ENCODE peak calls at places on chromosome 20, in four cellular contexts. One of them, this sample, is unnamed.

GRCh38 chr20:3744806-3745685 is 12.6 kb downstream of the HSPA12B start:
- DNase-seq in IMR-90: no peak
- DNase-seq in H9: peak; percentile 98
- DNase-seq in H1: peak; percentile 95
- DNase-seq in this sample: peak; percentile 68

GRCh38 chr20:51985013-51985415 is 182.7 kb upstream of the SALL4 start:
- DNase-seq in IMR-90: peak; percentile 96
- DNase-seq in H9: no peak
- DNase-seq in H1: no peak
- DNase-seq in this sample: no peak

GRCh38 chr20:50233325-50234212 is 42.9 kb downstream of the CEBPB start:
- DNase-seq in IMR-90: no peak
- DNase-seq in H9: no peak
- DNase-seq in H1: no peak
- DNase-seq in this sample: no peak

GRCh38 chr20:52744441-52744840 is 227.7 kb upstream of the TSHZ2 start:
- DNase-seq in IMR-90: no peak
- DNase-seq in H9: no peak
- DNase-seq in H1: no peak
- DNase-seq in this sample: no peak

GRCh38 chr20:46221271-46221670 is 87.0 kb downstream of the CDH22 start:
- DNase-seq in IMR-90: no peak
- DNase-seq in H9: no peak
- DNase-seq in H1: no peak
- DNase-seq in this sample: no peak

GRCh38 chr20:25000268-25000801 is 7.8 kb upstream of the APMAP start:
- DNase-seq in IMR-90: peak; percentile 44
- DNase-seq in H9: peak; percentile 8
- DNase-seq in H1: no peak
- DNase-seq in this sample: no peak

GRCh38 chr20:61933481-61933950 is 132.2 kb downstream of the TAF4 start:
- DNase-seq in IMR-90: no peak
- DNase-seq in H9: no peak
- DNase-seq in H1: no peak
- DNase-seq in this sample: no peak

GRCh38 chr20:18362916-18363315 is 74.6 kb downstream of the ZNF133 start:
- DNase-seq in IMR-90: no peak
- DNase-seq in H9: no peak
- DNase-seq in H1: no peak
- DNase-seq in this sample: no peak

GRCh38 chr20:3250091-3250504 is 11.1 kb upstream of the SLC4A11 start:
- DNase-seq in IMR-90: no peak
- DNase-seq in H9: peak; percentile 90
- DNase-seq in H1: no peak
- DNase-seq in this sample: peak; percentile 21

GRCh38 chr20:10861619-10862018 is 187.8 kb upstream of the JAG1 start:
- DNase-seq in IMR-90: no peak
- DNase-seq in H9: no peak
- DNase-seq in H1: no peak
- DNase-seq in this sample: no peak

GRCh38 chr20:51759769-51760510 is 8.2 kb downstream of the ATP9A start:
- DNase-seq in IMR-90: no peak
- DNase-seq in H9: no peak
- DNase-seq in H1: no peak
- DNase-seq in this sample: no peak

GRCh38 chr20:14497004-14497403 is 159.6 kb upstream of the FLRT3 start:
- DNase-seq in IMR-90: no peak
- DNase-seq in H9: no peak
- DNase-seq in H1: no peak
- DNase-seq in this sample: no peak

GRCh38 chr20:4667371-4667773 is 54.3 kb upstream of the PRND start:
- DNase-seq in IMR-90: no peak
- DNase-seq in H9: no peak
- DNase-seq in H1: no peak
- DNase-seq in this sample: no peak

GRCh38 chr20:21182832-21183563 is 57.1 kb downstream of the KIZ start:
- DNase-seq in IMR-90: peak; percentile 88
- DNase-seq in H9: no peak
- DNase-seq in H1: no peak
- DNase-seq in this sample: no peak

GRCh38 chr20:21517566-21518277 is 3.9 kb upstream of the NKX2-2 start:
- DNase-seq in IMR-90: no peak
- DNase-seq in H9: peak; percentile 49
- DNase-seq in H1: no peak
- DNase-seq in this sample: no peak

GRCh38 chr20:1209447-1210387 is 6.5 kb downstream of the C20orf202 start:
- DNase-seq in IMR-90: peak; percentile 28
- DNase-seq in H9: no peak
- DNase-seq in H1: no peak
- DNase-seq in this sample: no peak

GRCh38 chr20:642398-643174 is 10.4 kb downstream of the SRXN1 start:
- DNase-seq in IMR-90: no peak
- DNase-seq in H9: peak; percentile 82
- DNase-seq in H1: no peak
- DNase-seq in this sample: no peak

GRCh38 chr20:62840244-62841197 is 21.1 kb downstream of the TCFL5 start:
- DNase-seq in IMR-90: no peak
- DNase-seq in H9: peak; percentile 26
- DNase-seq in H1: no peak
- DNase-seq in this sample: no peak

GRCh38 chr20:61042501-61043385 is 209.3 kb upstream of the CDH4 start:
- DNase-seq in IMR-90: peak; percentile 18
- DNase-seq in H9: no peak
- DNase-seq in H1: no peak
- DNase-seq in this sample: no peak

GRCh38 chr20:24612799-24613775 is 143.7 kb downstream of the SYNDIG1 start:
- DNase-seq in IMR-90: peak; percentile 8
- DNase-seq in H9: no peak
- DNase-seq in H1: no peak
- DNase-seq in this sample: no peak

GRCh38 chr20:17525650-17526049 is 5.5 kb downstream of the BFSP1 start:
- DNase-seq in IMR-90: no peak
- DNase-seq in H9: peak; percentile 74
- DNase-seq in H1: no peak
- DNase-seq in this sample: no peak

GRCh38 chr20:40959325-40960092 is 69.1 kb upstream of the TOP1 start:
- DNase-seq in IMR-90: no peak
- DNase-seq in H9: peak; percentile 8
- DNase-seq in H1: no peak
- DNase-seq in this sample: no peak

GRCh38 chr20:755931-756330 is 12.4 kb downstream of the SLC52A3 start:
- DNase-seq in IMR-90: no peak
- DNase-seq in H9: no peak
- DNase-seq in H1: no peak
- DNase-seq in this sample: no peak

GRCh38 chr20:45309075-45309474 is 976 bp upstream of the MATN4 start:
- DNase-seq in IMR-90: no peak
- DNase-seq in H9: peak; percentile 10
- DNase-seq in H1: no peak
- DNase-seq in this sample: no peak

GRCh38 chr20:49395183-49395582 is 87.3 kb downstream of the KCNB1 start:
- DNase-seq in IMR-90: no peak
- DNase-seq in H9: no peak
- DNase-seq in H1: no peak
- DNase-seq in this sample: no peak

GRCh38 chr20:18427214-18427613 is 39.6 kb downstream of the DZANK1 start:
- DNase-seq in IMR-90: no peak
- DNase-seq in H9: no peak
- DNase-seq in H1: no peak
- DNase-seq in this sample: no peak

GRCh38 chr20:10524034-10524476 is 89.0 kb downstream of the SLX4IP start:
- DNase-seq in IMR-90: peak; percentile 41
- DNase-seq in H9: peak; percentile 82
- DNase-seq in H1: no peak
- DNase-seq in this sample: no peak

GRCh38 chr20:18046535-18046934 is 11.2 kb downstream of the OVOL2 start:
- DNase-seq in IMR-90: no peak
- DNase-seq in H9: no peak
- DNase-seq in H1: no peak
- DNase-seq in this sample: no peak

GRCh38 chr20:61758556-61759200 is 307.0 kb downstream of the TAF4 start:
- DNase-seq in IMR-90: no peak
- DNase-seq in H9: no peak
- DNase-seq in H1: no peak
- DNase-seq in this sample: no peak

GRCh38 chr20:37335642-37336368 is 10.1 kb upstream of the SRC start:
- DNase-seq in IMR-90: peak; percentile 34
- DNase-seq in H9: no peak
- DNase-seq in H1: no peak
- DNase-seq in this sample: no peak

GRCh38 chr20:50283922-50284810 is 93.5 kb downstream of the CEBPB start:
- DNase-seq in IMR-90: peak; percentile 66
- DNase-seq in H9: no peak
- DNase-seq in H1: no peak
- DNase-seq in this sample: no peak

GRCh38 chr20:62020935-62021701 is 44.6 kb downstream of the TAF4 start:
- DNase-seq in IMR-90: peak; percentile 54
- DNase-seq in H9: no peak
- DNase-seq in H1: no peak
- DNase-seq in this sample: no peak

GRCh38 chr20:10672579-10673127 is 1.1 kb downstream of the JAG1 start:
- DNase-seq in IMR-90: peak; percentile 67
- DNase-seq in H9: no peak
- DNase-seq in H1: no peak
- DNase-seq in this sample: no peak

GRCh38 chr20:25250508-25250907 is 2.6 kb downstream of the PYGB start:
- DNase-seq in IMR-90: peak; percentile 18
- DNase-seq in H9: no peak
- DNase-seq in H1: no peak
- DNase-seq in this sample: no peak

GRCh38 chr20:30487947-30488926 is 769.2 kb upstream of the DEFB115 start:
- DNase-seq in IMR-90: no peak
- DNase-seq in H9: no peak
- DNase-seq in H1: no peak
- DNase-seq in this sample: no peak

GRCh38 chr20:36153204-36153603 is 1.3 kb upstream of the EPB41L1 start:
- DNase-seq in IMR-90: no peak
- DNase-seq in H9: no peak
- DNase-seq in H1: no peak
- DNase-seq in this sample: no peak

GRCh38 chr20:25025986-25026605 is 31.8 kb downstream of the ACSS1 start:
- DNase-seq in IMR-90: no peak
- DNase-seq in H9: no peak
- DNase-seq in H1: no peak
- DNase-seq in this sample: no peak

GRCh38 chr20:46688151-46689081 is 828 bp downstream of the TP53RK start:
- DNase-seq in IMR-90: peak; percentile 33
- DNase-seq in H9: no peak
- DNase-seq in H1: no peak
- DNase-seq in this sample: no peak

GRCh38 chr20:25047766-25048165 is 10.2 kb downstream of the ACSS1 start:
- DNase-seq in IMR-90: no peak
- DNase-seq in H9: no peak
- DNase-seq in H1: no peak
- DNase-seq in this sample: no peak

GRCh38 chr20:32960222-32960518 is 44.1 kb downstream of the SUN5 start:
- DNase-seq in IMR-90: no peak
- DNase-seq in H9: no peak
- DNase-seq in H1: no peak
- DNase-seq in this sample: no peak
- H3K4ac ChIP-seq in IMR-90: no peak overlapping the region
- H3K4ac ChIP-seq in H9: no peak overlapping the region
- H3K4ac ChIP-seq in H1: no peak overlapping the region
- H3K4ac ChIP-seq in this sample: no peak overlapping the region

GRCh38 chr20:53914861-53915458 is 155.4 kb downstream of the BCAS1 start:
- DNase-seq in IMR-90: no peak
- DNase-seq in H9: no peak
- DNase-seq in H1: no peak
- DNase-seq in this sample: no peak
- H2AFZ ChIP-seq in IMR-90: peak overlapping the region; percentile 91
- H2AFZ ChIP-seq in H9: no peak overlapping the region
- H2AFZ ChIP-seq in H1: peak overlapping the region; percentile 36
- H2AFZ ChIP-seq in this sample: peak overlapping the region; percentile 91

GRCh38 chr20:9460518-9460917 is 53.9 kb upstream of the LAMP5 start:
- DNase-seq in IMR-90: peak; percentile 36
- DNase-seq in H9: no peak
- DNase-seq in H1: no peak
- DNase-seq in this sample: no peak

GRCh38 chr20:9454781-9455180 is 59.6 kb upstream of the LAMP5 start:
- DNase-seq in IMR-90: peak; percentile 26
- DNase-seq in H9: no peak
- DNase-seq in H1: no peak
- DNase-seq in this sample: no peak

GRCh38 chr20:9458075-9458818 is 56.1 kb upstream of the LAMP5 start:
- DNase-seq in IMR-90: peak; percentile 20
- DNase-seq in H9: peak; percentile 58
- DNase-seq in H1: no peak
- DNase-seq in this sample: no peak

DNA sequence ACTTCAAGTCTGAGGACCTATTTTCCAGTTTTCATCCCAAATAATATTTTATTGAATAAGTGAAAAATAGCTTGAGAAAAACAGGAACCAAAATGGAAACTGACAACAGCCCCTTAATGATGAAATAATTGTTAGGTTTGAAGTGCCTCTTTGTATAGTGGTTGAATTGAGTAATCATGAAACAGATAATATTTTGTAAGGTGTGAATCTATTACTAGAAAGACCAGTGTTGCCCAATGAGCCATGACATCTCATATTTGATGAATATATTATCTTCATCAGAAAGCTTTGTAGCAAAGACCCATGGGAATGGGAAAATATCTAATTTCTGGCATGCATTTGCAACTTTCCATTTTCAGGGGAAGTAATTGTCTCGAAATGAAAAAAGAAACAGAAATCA is 57.3 kb upstream of the LAMP5 start:
- DNase-seq in IMR-90: no peak
- DNase-seq in H9: no peak
- DNase-seq in H1: no peak
- DNase-seq in this sample: no peak
- H3K4ac ChIP-seq in IMR-90: no peak overlapping the region
- H3K4ac ChIP-seq in H9: no peak overlapping the region
- H3K4ac ChIP-seq in H1: no peak overlapping the region
- H3K4ac ChIP-seq in this sample: no peak overlapping the region

GRCh38 chr20:12173333-12173732 is 255.6 kb downstream of the BTBD3 start:
- DNase-seq in IMR-90: peak; percentile 5
- DNase-seq in H9: no peak
- DNase-seq in H1: no peak
- DNase-seq in this sample: no peak
- H2AFZ ChIP-seq in IMR-90: no peak overlapping the region
- H2AFZ ChIP-seq in H9: no peak overlapping the region
- H2AFZ ChIP-seq in H1: no peak overlapping the region
- H2AFZ ChIP-seq in this sample: no peak overlapping the region

This sample was measured in neuronal stem cell.